ENCODE peak calls at places on chromosomes 5 and 9, in five cellular contexts. One of them, this sample, is unnamed.

GRCh38 chr9:18333157-18333556 is 140.8 kb upstream of the ADAMTSL1 start:
- DNase-seq in HCT116: no peak
- DNase-seq in Panc1: no peak
- DNase-seq in A549: no peak
- DNase-seq in GM23338: peak; percentile 21
- DNase-seq in this sample: no peak

GRCh38 chr5:126359884-126360283 is 63.3 kb upstream of the GRAMD2B start:
- DNase-seq in GM23338: no peak
- DNase-seq in Panc1: no peak
- DNase-seq in A549: no peak
- DNase-seq in HCT116: no peak
- DNase-seq in this sample: no peak

GRCh38 chr9:89426389-89426961 is 71.4 kb downstream of the SEMA4D start:
- DNase-seq in GM23338: no peak
- DNase-seq in HCT116: no peak
- DNase-seq in A549: no peak
- DNase-seq in Panc1: no peak
- DNase-seq in this sample: peak; percentile 26

GRCh38 chr5:150159741-150160179 is 4.1 kb upstream of the PDGFRB start:
- DNase-seq in Panc1: no peak
- DNase-seq in HCT116: no peak
- DNase-seq in GM23338: peak; percentile 34
- DNase-seq in A549: no peak
- DNase-seq in this sample: peak; percentile 66

GRCh38 chr5:180086816-180087426 is 15.4 kb upstream of the RNF130 start:
- DNase-seq in A549: no peak
- DNase-seq in Panc1: no peak
- DNase-seq in GM23338: no peak
- DNase-seq in HCT116: no peak
- DNase-seq in this sample: no peak

GRCh38 chr5:66252849-66253248 is 108.7 kb downstream of the SREK1 start:
- DNase-seq in Panc1: no peak
- DNase-seq in HCT116: no peak
- DNase-seq in GM23338: no peak
- DNase-seq in A549: no peak
- DNase-seq in this sample: no peak

GRCh38 chr5:163105456-163105855 is 331.9 kb upstream of the CCNG1 start:
- DNase-seq in HCT116: no peak
- DNase-seq in Panc1: no peak
- DNase-seq in GM23338: no peak
- DNase-seq in A549: no peak
- DNase-seq in this sample: no peak

GRCh38 chr9:90099262-90099982 is 494.6 kb downstream of the GADD45G start:
- DNase-seq in HCT116: no peak
- DNase-seq in A549: peak; percentile 48
- DNase-seq in Panc1: peak; percentile 48
- DNase-seq in GM23338: peak; percentile 45
- DNase-seq in this sample: peak; percentile 13

GRCh38 chr5:5788793-5789192 is 366.3 kb downstream of the ICE1 start:
- DNase-seq in A549: no peak
- DNase-seq in GM23338: no peak
- DNase-seq in Panc1: no peak
- DNase-seq in HCT116: no peak
- DNase-seq in this sample: no peak

GRCh38 chr5:149645236-149645635 is 63.9 kb downstream of the ARHGEF37 start:
- DNase-seq in Panc1: no peak
- DNase-seq in HCT116: no peak
- DNase-seq in GM23338: no peak
- DNase-seq in A549: peak; percentile 26
- DNase-seq in this sample: no peak

GRCh38 chr9:37324261-37324683 is 98.2 kb upstream of the GRHPR start:
- DNase-seq in HCT116: no peak
- DNase-seq in Panc1: no peak
- DNase-seq in GM23338: no peak
- DNase-seq in A549: no peak
- DNase-seq in this sample: no peak

GRCh38 chr5:5953641-5954040 is 424.7 kb downstream of the MED10 start:
- DNase-seq in Panc1: no peak
- DNase-seq in A549: no peak
- DNase-seq in GM23338: no peak
- DNase-seq in HCT116: no peak
- DNase-seq in this sample: no peak

GRCh38 chr9:15403155-15403554 is 19.5 kb upstream of the SNAPC3 start:
- DNase-seq in Panc1: no peak
- DNase-seq in GM23338: peak; percentile 95
- DNase-seq in A549: peak; percentile 69
- DNase-seq in HCT116: peak; percentile 65
- DNase-seq in this sample: no peak

GRCh38 chr5:139638090-139638735 is 9.9 kb upstream of the CXXC5 start:
- DNase-seq in A549: no peak
- DNase-seq in HCT116: no peak
- DNase-seq in GM23338: peak; percentile 71
- DNase-seq in Panc1: no peak
- DNase-seq in this sample: peak; percentile 39

GRCh38 chr9:16848189-16848588 is 22.3 kb downstream of the BNC2 start:
- DNase-seq in A549: no peak
- DNase-seq in Panc1: no peak
- DNase-seq in HCT116: no peak
- DNase-seq in GM23338: no peak
- DNase-seq in this sample: no peak

GRCh38 chr9:81035171-81035570 is 654.2 kb downstream of the TLE1 start:
- DNase-seq in GM23338: no peak
- DNase-seq in Panc1: no peak
- DNase-seq in HCT116: no peak
- DNase-seq in A549: no peak
- DNase-seq in this sample: no peak

GRCh38 chr5:136094189-136094912 is 38.3 kb upstream of the SMAD5 start:
- DNase-seq in A549: no peak
- DNase-seq in GM23338: no peak
- DNase-seq in Panc1: no peak
- DNase-seq in HCT116: no peak
- DNase-seq in this sample: no peak

GRCh38 chr9:87594662-87595061 is 97.0 kb downstream of the DAPK1 start:
- DNase-seq in GM23338: no peak
- DNase-seq in A549: no peak
- DNase-seq in HCT116: no peak
- DNase-seq in Panc1: no peak
- DNase-seq in this sample: no peak

GRCh38 chr5:111635151-111635945 is 121.6 kb downstream of the NREP start:
- DNase-seq in HCT116: no peak
- DNase-seq in A549: no peak
- DNase-seq in Panc1: no peak
- DNase-seq in GM23338: no peak
- DNase-seq in this sample: no peak

GRCh38 chr5:76790632-76791290 is 28.1 kb upstream of the F2RL1 start:
- DNase-seq in GM23338: no peak
- DNase-seq in HCT116: peak; percentile 95
- DNase-seq in A549: peak; percentile 94
- DNase-seq in Panc1: peak; percentile 98
- DNase-seq in this sample: no peak
- TF ChIP-seq REST in GM23338: no peak
- TF ChIP-seq REST in HCT116: no peak
- TF ChIP-seq REST in A549: no peak
- TF ChIP-seq REST in Panc1: no peak
- TF ChIP-seq REST in this sample: no peak

GRCh38 chr5:173989432-173990082 is 587 bp downstream of the C5orf47 start:
- DNase-seq in HCT116: no peak
- DNase-seq in Panc1: no peak
- DNase-seq in GM23338: no peak
- DNase-seq in A549: no peak
- DNase-seq in this sample: no peak

GRCh38 chr5:173981362-173981761 is 7.6 kb upstream of the C5orf47 start:
- DNase-seq in A549: no peak
- DNase-seq in GM23338: peak; percentile 58
- DNase-seq in HCT116: no peak
- DNase-seq in Panc1: no peak
- DNase-seq in this sample: no peak

GRCh38 chr5:173988554-173989431 is at the start of gene C5orf47:
- DNase-seq in GM23338: no peak
- DNase-seq in A549: no peak
- DNase-seq in HCT116: no peak
- DNase-seq in Panc1: no peak
- DNase-seq in this sample: no peak

GRCh38 chr5:173984218-173984617 is 4.8 kb upstream of the C5orf47 start:
- DNase-seq in Panc1: no peak
- DNase-seq in A549: peak; percentile 49
- DNase-seq in HCT116: peak; percentile 34
- DNase-seq in GM23338: peak; percentile 82
- DNase-seq in this sample: no peak
- TF ChIP-seq REST in Panc1: no peak
- TF ChIP-seq REST in A549: no peak
- TF ChIP-seq REST in HCT116: no peak
- TF ChIP-seq REST in GM23338: no peak
- TF ChIP-seq REST in this sample: no peak

GRCh38 chr9:130837644-130838043 is 2.6 kb downstream of the ABL1 start:
- DNase-seq in HCT116: no peak
- DNase-seq in A549: no peak
- DNase-seq in GM23338: no peak
- DNase-seq in Panc1: no peak
- DNase-seq in this sample: no peak

GRCh38 chr9:130833324-130833990 is 1.6 kb upstream of the ABL1 start:
- DNase-seq in Panc1: no peak
- DNase-seq in A549: no peak
- DNase-seq in GM23338: no peak
- DNase-seq in HCT116: no peak
- DNase-seq in this sample: no peak

GRCh38 chr9:130837002-130837511 is 2.0 kb downstream of the ABL1 start:
- DNase-seq in A549: peak; percentile 28
- DNase-seq in HCT116: no peak
- DNase-seq in Panc1: no peak
- DNase-seq in GM23338: no peak
- DNase-seq in this sample: no peak

GRCh38 chr9:130834371-130835311 is at the start of gene ABL1:
- DNase-seq in HCT116: peak; percentile 49
- DNase-seq in Panc1: peak; percentile 28
- DNase-seq in A549: peak; percentile 85
- DNase-seq in GM23338: peak; percentile 66
- DNase-seq in this sample: peak; percentile 69

DNA sequence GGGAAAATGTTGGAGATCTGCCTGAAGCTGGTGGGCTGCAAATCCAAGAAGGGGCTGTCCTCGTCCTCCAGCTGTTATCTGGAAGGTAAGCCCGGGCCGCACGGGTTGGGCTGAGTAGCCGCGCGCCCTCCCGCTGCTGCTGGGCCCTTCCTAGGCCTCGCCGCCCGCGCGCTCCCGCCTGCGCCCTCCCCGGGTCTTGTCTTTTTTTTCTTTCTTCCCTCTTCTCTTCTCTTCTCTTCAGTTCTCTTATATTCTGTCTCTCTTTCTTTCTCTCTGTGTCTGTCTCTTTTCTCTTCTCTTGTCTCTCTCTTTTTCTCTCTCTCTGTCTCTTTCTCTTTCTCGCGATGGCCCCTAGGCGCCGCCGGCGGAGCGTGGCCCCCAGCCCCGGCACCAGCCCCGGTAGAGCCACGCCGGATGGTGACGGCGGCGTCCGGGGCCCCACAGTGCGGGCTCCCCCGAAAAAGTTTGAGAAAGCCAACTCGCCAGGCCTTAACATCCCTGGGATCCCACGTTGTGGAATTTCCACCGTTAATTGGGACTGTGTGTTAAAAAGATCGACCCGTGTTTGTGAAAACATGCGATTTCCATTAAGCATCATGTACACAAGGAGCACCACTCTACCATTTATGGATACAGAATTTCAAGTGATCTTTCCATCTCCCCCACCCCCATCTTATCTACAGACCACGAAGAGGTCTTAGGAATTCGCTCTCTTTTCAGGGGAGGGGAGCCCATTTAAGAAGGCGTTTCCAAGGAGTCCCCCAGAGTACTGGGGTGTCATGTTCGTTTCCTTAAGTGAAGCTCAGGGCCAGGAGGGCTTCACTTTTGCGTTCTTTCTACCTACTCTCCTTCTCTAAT is 616 bp downstream of the ABL1 start:
- DNase-seq in A549: peak; percentile 61
- DNase-seq in GM23338: peak; percentile 83
- DNase-seq in Panc1: no peak
- DNase-seq in HCT116: no peak
- DNase-seq in this sample: no peak
- TF ChIP-seq REST in A549: peak; percentile 55
- TF ChIP-seq REST in GM23338: no peak
- TF ChIP-seq REST in Panc1: no peak
- TF ChIP-seq REST in HCT116: no peak
- TF ChIP-seq REST in this sample: no peak

DNA sequence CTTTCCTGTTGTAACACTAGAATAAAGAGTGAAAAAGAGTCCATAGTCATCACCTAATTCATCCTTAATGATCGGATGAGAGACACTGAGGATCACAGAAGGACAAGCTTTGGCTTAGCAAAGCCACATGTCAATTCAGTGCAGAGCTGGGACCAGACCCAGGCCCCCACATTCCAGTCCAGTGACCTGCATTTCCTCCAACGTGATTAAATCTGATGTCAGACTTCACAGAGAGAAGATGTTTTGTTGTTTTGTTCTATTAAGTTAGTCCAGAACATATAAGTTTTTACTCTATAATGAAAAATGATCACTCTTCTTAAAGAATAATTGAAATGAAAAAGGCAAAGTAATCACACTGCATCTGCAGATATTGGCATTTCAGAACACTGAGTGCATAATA is 377.9 kb upstream of the PAPPA start:
- DNase-seq in GM23338: no peak
- DNase-seq in Panc1: no peak
- DNase-seq in HCT116: no peak
- DNase-seq in A549: no peak
- DNase-seq in this sample: no peak
- TF ChIP-seq REST in GM23338: no peak
- TF ChIP-seq REST in Panc1: no peak
- TF ChIP-seq REST in HCT116: no peak
- TF ChIP-seq REST in A549: no peak
- TF ChIP-seq REST in this sample: no peak

GRCh38 chr5:15946026-15946425 is 233.6 kb downstream of the MARCHF11 start:
- DNase-seq in A549: no peak
- DNase-seq in HCT116: no peak
- DNase-seq in Panc1: no peak
- DNase-seq in GM23338: no peak
- DNase-seq in this sample: no peak
- TF ChIP-seq REST in A549: no peak
- TF ChIP-seq REST in HCT116: no peak
- TF ChIP-seq REST in Panc1: no peak
- TF ChIP-seq REST in GM23338: no peak
- TF ChIP-seq REST in this sample: no peak

GRCh38 chr9:121972501-121972981 is 120.6 kb downstream of the TTLL11 start:
- DNase-seq in A549: peak; percentile 47
- DNase-seq in HCT116: peak; percentile 66
- DNase-seq in GM23338: peak; percentile 23
- DNase-seq in Panc1: no peak
- DNase-seq in this sample: no peak
- TF ChIP-seq REST in A549: no peak
- TF ChIP-seq REST in HCT116: no peak
- TF ChIP-seq REST in GM23338: no peak
- TF ChIP-seq REST in Panc1: no peak
- TF ChIP-seq REST in this sample: no peak